ENCODE peak calls at places on chromosomes 16 and 17, in eight cellular contexts. One of them, this sample, is unnamed.

GRCh38 chr16:90018297-90019200 is 707 bp downstream of the DBNDD1 start:
- DNase-seq in right lobe of liver: no peak
- DNase-seq in A549: peak
- DNase-seq in heart left ventricle: peak
- DNase-seq in ovary: peak
- DNase-seq in lower leg skin: no peak
- DNase-seq in spleen: no peak
- DNase-seq in esophagus squamous epithelium: no peak
- DNase-seq in this sample: no peak

GRCh38 chr16:9206156-9206555 is 114.7 kb downstream of the HAPSTR1 start:
- DNase-seq in heart left ventricle: no peak
- DNase-seq in right lobe of liver: no peak
- DNase-seq in A549: no peak
- DNase-seq in esophagus squamous epithelium: no peak
- DNase-seq in ovary: no peak
- DNase-seq in lower leg skin: no peak
- DNase-seq in spleen: no peak
- DNase-seq in this sample: no peak

GRCh38 chr17:71461504-71462197 is 659.2 kb upstream of the SOX9 start:
- DNase-seq in esophagus squamous epithelium: no peak
- DNase-seq in ovary: no peak
- DNase-seq in spleen: no peak
- DNase-seq in lower leg skin: no peak
- DNase-seq in heart left ventricle: no peak
- DNase-seq in A549: no peak
- DNase-seq in right lobe of liver: no peak
- DNase-seq in this sample: no peak

GRCh38 chr16:10120953-10121352 is 61.3 kb downstream of the GRIN2A start:
- DNase-seq in A549: no peak
- DNase-seq in esophagus squamous epithelium: no peak
- DNase-seq in heart left ventricle: no peak
- DNase-seq in lower leg skin: no peak
- DNase-seq in right lobe of liver: no peak
- DNase-seq in spleen: no peak
- DNase-seq in ovary: no peak
- DNase-seq in this sample: no peak

GRCh38 chr16:5900046-5900445 is 802.5 kb upstream of the EEF2KMT start:
- DNase-seq in esophagus squamous epithelium: no peak
- DNase-seq in spleen: no peak
- DNase-seq in lower leg skin: no peak
- DNase-seq in heart left ventricle: no peak
- DNase-seq in right lobe of liver: no peak
- DNase-seq in ovary: no peak
- DNase-seq in A549: no peak
- DNase-seq in this sample: no peak

GRCh38 chr16:74667215-74667765 is 613 bp upstream of the RFWD3 start:
- DNase-seq in right lobe of liver: peak
- DNase-seq in lower leg skin: no peak
- DNase-seq in spleen: peak
- DNase-seq in ovary: peak
- DNase-seq in heart left ventricle: no peak
- DNase-seq in esophagus squamous epithelium: no peak
- DNase-seq in A549: peak
- DNase-seq in this sample: peak

GRCh38 chr17:75090871-75091854 is 3.4 kb downstream of the SLC16A5 start:
- DNase-seq in lower leg skin: no peak
- DNase-seq in esophagus squamous epithelium: no peak
- DNase-seq in right lobe of liver: peak
- DNase-seq in ovary: peak
- DNase-seq in heart left ventricle: no peak
- DNase-seq in spleen: peak
- DNase-seq in A549: peak
- DNase-seq in this sample: peak

GRCh38 chr17:38579934-38580333 is 25.8 kb downstream of the SRCIN1 start:
- DNase-seq in ovary: no peak
- DNase-seq in right lobe of liver: no peak
- DNase-seq in esophagus squamous epithelium: no peak
- DNase-seq in spleen: no peak
- DNase-seq in lower leg skin: no peak
- DNase-seq in A549: peak
- DNase-seq in heart left ventricle: no peak
- DNase-seq in this sample: no peak

GRCh38 chr16:66619534-66620418 is 15.3 kb downstream of the CMTM3 start:
- DNase-seq in A549: no peak
- DNase-seq in lower leg skin: no peak
- DNase-seq in esophagus squamous epithelium: no peak
- DNase-seq in ovary: no peak
- DNase-seq in right lobe of liver: no peak
- DNase-seq in spleen: peak
- DNase-seq in heart left ventricle: no peak
- DNase-seq in this sample: no peak

GRCh38 chr16:51569204-51569911 is 418.3 kb upstream of the SALL1 start:
- DNase-seq in A549: no peak
- DNase-seq in ovary: no peak
- DNase-seq in right lobe of liver: no peak
- DNase-seq in spleen: no peak
- DNase-seq in esophagus squamous epithelium: no peak
- DNase-seq in lower leg skin: no peak
- DNase-seq in heart left ventricle: no peak
- DNase-seq in this sample: no peak

GRCh38 chr17:37373530-37374159 is 2.1 kb upstream of the C17orf78 start:
- DNase-seq in esophagus squamous epithelium: no peak
- DNase-seq in ovary: peak
- DNase-seq in A549: peak
- DNase-seq in right lobe of liver: peak
- DNase-seq in heart left ventricle: no peak
- DNase-seq in spleen: no peak
- DNase-seq in lower leg skin: peak
- DNase-seq in this sample: peak

GRCh38 chr17:29826045-29826692 is 103.9 kb downstream of the SSH2 start:
- DNase-seq in A549: no peak
- DNase-seq in esophagus squamous epithelium: no peak
- DNase-seq in ovary: no peak
- DNase-seq in heart left ventricle: no peak
- DNase-seq in lower leg skin: no peak
- DNase-seq in spleen: no peak
- DNase-seq in right lobe of liver: no peak
- DNase-seq in this sample: no peak

GRCh38 chr17:56624315-56624714 is 30.8 kb downstream of the NOG start:
- DNase-seq in spleen: no peak
- DNase-seq in ovary: no peak
- DNase-seq in esophagus squamous epithelium: no peak
- DNase-seq in A549: no peak
- DNase-seq in lower leg skin: no peak
- DNase-seq in right lobe of liver: no peak
- DNase-seq in heart left ventricle: no peak
- DNase-seq in this sample: no peak

GRCh38 chr17:3575506-3575905 is 17.9 kb upstream of the TRPV3 start:
- DNase-seq in right lobe of liver: no peak
- DNase-seq in heart left ventricle: no peak
- DNase-seq in lower leg skin: peak
- DNase-seq in A549: peak
- DNase-seq in esophagus squamous epithelium: no peak
- DNase-seq in ovary: no peak
- DNase-seq in spleen: no peak
- DNase-seq in this sample: no peak

GRCh38 chr16:24255446-24256352 is at the start of gene CACNG3:
- DNase-seq in ovary: no peak
- DNase-seq in esophagus squamous epithelium: no peak
- DNase-seq in heart left ventricle: no peak
- DNase-seq in A549: peak
- DNase-seq in right lobe of liver: peak
- DNase-seq in spleen: peak
- DNase-seq in lower leg skin: peak
- DNase-seq in this sample: no peak

GRCh38 chr16:55843105-55843395 is 10.2 kb upstream of the CES1 start:
- DNase-seq in ovary: no peak
- DNase-seq in heart left ventricle: no peak
- DNase-seq in lower leg skin: no peak
- DNase-seq in spleen: no peak
- DNase-seq in right lobe of liver: no peak
- DNase-seq in A549: no peak
- DNase-seq in esophagus squamous epithelium: no peak
- DNase-seq in this sample: no peak
- TF ChIP-seq CTCF in ovary: no peak
- TF ChIP-seq CTCF in heart left ventricle: no peak
- TF ChIP-seq CTCF in lower leg skin: no peak
- TF ChIP-seq CTCF in spleen: peak
- TF ChIP-seq CTCF in right lobe of liver: no peak
- TF ChIP-seq CTCF in A549: no peak
- TF ChIP-seq CTCF in esophagus squamous epithelium: no peak
- TF ChIP-seq CTCF in this sample: no peak

GRCh38 chr17:5379351-5380107 is 39.9 kb downstream of the NUP88 start:
- DNase-seq in esophagus squamous epithelium: no peak
- DNase-seq in spleen: no peak
- DNase-seq in ovary: no peak
- DNase-seq in right lobe of liver: no peak
- DNase-seq in lower leg skin: no peak
- DNase-seq in heart left ventricle: no peak
- DNase-seq in A549: no peak
- DNase-seq in this sample: no peak

GRCh38 chr17:5378566-5379207 is 40.8 kb downstream of the NUP88 start:
- DNase-seq in right lobe of liver: no peak
- DNase-seq in spleen: no peak
- DNase-seq in lower leg skin: no peak
- DNase-seq in A549: no peak
- DNase-seq in ovary: no peak
- DNase-seq in heart left ventricle: no peak
- DNase-seq in esophagus squamous epithelium: no peak
- DNase-seq in this sample: no peak

GRCh38 chr17:5380491-5381135 is 38.8 kb downstream of the NUP88 start:
- DNase-seq in esophagus squamous epithelium: no peak
- DNase-seq in heart left ventricle: no peak
- DNase-seq in lower leg skin: no peak
- DNase-seq in ovary: no peak
- DNase-seq in spleen: no peak
- DNase-seq in right lobe of liver: no peak
- DNase-seq in A549: no peak
- DNase-seq in this sample: no peak

DNA sequence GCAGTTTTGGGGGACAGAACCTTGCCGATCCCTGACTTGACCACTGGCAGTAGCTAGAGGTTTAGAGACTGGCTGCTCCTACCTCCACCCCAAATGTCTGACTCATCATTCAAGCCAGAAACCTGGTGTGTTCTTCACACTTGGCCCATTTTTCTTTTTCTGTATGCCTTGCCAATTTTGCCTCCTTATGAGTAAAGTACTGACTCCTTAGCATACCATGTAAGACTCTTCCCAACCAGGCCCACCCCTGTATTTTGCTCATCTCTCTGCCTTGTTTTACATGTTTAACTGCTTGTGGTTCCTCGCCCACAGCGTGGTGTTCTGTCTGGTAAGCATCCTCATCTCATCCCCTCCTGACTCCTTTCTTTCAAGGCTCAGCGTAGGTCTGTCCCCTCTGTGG is 37.9 kb downstream of the NUP88 start:
- DNase-seq in esophagus squamous epithelium: no peak
- DNase-seq in heart left ventricle: no peak
- DNase-seq in right lobe of liver: no peak
- DNase-seq in A549: no peak
- DNase-seq in spleen: no peak
- DNase-seq in lower leg skin: no peak
- DNase-seq in ovary: no peak
- DNase-seq in this sample: no peak
- TF ChIP-seq POLR2A in esophagus squamous epithelium: no peak
- TF ChIP-seq POLR2A in heart left ventricle: no peak
- TF ChIP-seq POLR2A in right lobe of liver: no peak
- TF ChIP-seq POLR2A in A549: no peak
- TF ChIP-seq POLR2A in spleen: no peak
- TF ChIP-seq POLR2A in lower leg skin: no peak
- TF ChIP-seq POLR2A in ovary: no peak
- TF ChIP-seq POLR2A in this sample: no peak

DNA sequence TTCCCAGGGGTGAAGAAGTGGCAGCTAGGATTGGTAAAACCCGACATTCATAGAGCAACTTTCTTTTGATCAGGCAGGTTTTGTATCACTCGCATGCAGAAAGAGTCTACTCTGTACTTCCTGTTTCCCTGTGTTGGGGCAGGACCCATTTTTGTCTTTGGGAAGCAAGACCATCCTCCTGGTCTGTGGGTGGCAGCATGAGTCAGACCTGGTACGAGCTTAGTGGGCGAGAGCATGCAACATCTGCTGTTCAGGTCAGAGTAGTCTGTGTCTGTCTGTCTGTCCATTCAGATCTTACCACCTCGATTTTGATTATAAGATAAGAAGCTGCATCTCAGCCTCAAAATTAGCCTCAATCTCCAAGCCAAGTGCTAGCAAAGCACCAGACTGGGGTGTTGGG is 111.0 kb downstream of the XYLT1 start:
- DNase-seq in A549: no peak
- DNase-seq in esophagus squamous epithelium: no peak
- DNase-seq in right lobe of liver: no peak
- DNase-seq in lower leg skin: no peak
- DNase-seq in ovary: no peak
- DNase-seq in spleen: peak
- DNase-seq in heart left ventricle: no peak
- DNase-seq in this sample: no peak
- TF ChIP-seq CTCF in A549: no peak
- TF ChIP-seq CTCF in esophagus squamous epithelium: no peak
- TF ChIP-seq CTCF in right lobe of liver: no peak
- TF ChIP-seq CTCF in lower leg skin: no peak
- TF ChIP-seq CTCF in ovary: no peak
- TF ChIP-seq CTCF in spleen: no peak
- TF ChIP-seq CTCF in heart left ventricle: no peak
- TF ChIP-seq CTCF in this sample: no peak

DNA sequence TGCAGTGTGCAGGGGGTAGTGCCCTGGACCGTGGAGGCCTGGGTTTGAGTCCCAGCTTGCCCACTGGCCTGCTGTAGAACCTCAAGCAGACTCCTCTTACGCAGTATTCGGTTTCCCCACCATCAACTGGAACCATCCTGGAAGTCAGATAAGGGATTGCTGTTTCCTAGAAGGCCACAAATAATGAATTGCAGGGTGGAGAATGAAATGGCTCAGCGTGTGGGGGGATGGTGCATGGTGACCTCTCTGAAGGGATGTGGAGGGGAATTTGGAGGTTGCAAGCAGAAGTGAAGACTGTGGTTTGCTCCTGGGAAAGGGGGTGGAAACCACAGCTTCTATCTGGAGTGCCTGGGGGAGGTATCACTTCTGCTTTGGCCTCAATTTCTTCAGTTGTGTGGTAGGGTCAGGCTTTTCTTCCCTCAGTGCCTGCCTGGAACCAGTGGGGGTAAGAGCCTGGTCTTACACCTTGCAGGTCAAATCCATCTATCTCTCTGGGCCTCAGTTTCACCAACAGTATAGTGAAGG is 1.7 kb downstream of the ADGRG5 start:
- DNase-seq in esophagus squamous epithelium: no peak
- DNase-seq in spleen: peak
- DNase-seq in ovary: no peak
- DNase-seq in heart left ventricle: no peak
- DNase-seq in A549: no peak
- DNase-seq in right lobe of liver: no peak
- DNase-seq in lower leg skin: no peak
- DNase-seq in this sample: peak
- TF ChIP-seq POLR2A in esophagus squamous epithelium: no peak
- TF ChIP-seq POLR2A in spleen: no peak
- TF ChIP-seq POLR2A in ovary: no peak
- TF ChIP-seq POLR2A in heart left ventricle: no peak
- TF ChIP-seq POLR2A in A549: no peak
- TF ChIP-seq POLR2A in right lobe of liver: no peak
- TF ChIP-seq POLR2A in lower leg skin: no peak
- TF ChIP-seq POLR2A in this sample: no peak

This sample was measured in uterus.